ENCODE peak calls at places on chromosomes 3 and 15, in eight cellular contexts. O is T-helper 9 cell; U is HFF-Myc; E is SHP77 treated with DMSO at 0.1 percent for 48 hours; T is activated CD4-positive, alpha-beta T cell treated with anti-CD3 and anti-CD28 coated beads, Interleukin-2, amount 50 U/mL, for 48 hours; K is posterior cingulate gyrus; X is kidney tubule cell; Q is stimulated activated CD8-positive, alpha-beta memory T cell treated with anti-CD3 and anti-CD28 coated beads, Interleukin-15, amount 100 ng/mL, for 24 hours. A is an unnamed sample.

GRCh38 chr3:109275702-109276293 is 40.5 kb downstream of the DPPA2 start:
- DNase-seq in O (no peak), U (no peak), E (peak), T (peak), K (no peak), X (peak), Q (no peak), A (peak)

GRCh38 chr3:100777271-100777670 is 68.0 kb downstream of the TFG start:
- DNase-seq in O (no peak), U (no peak), E (no peak), T (no peak), K (no peak), X (peak), Q (no peak), A (no peak)

GRCh38 chr15:51965691-51966090 is 5.9 kb downstream of the LEO1 start:
- DNase-seq in O (no peak), U (no peak), E (no peak), T (no peak), K (no peak), X (no peak), Q (no peak), A (no peak)

GRCh38 chr15:65916664-65917406 is 47.5 kb downstream of the RAB11A start:
- DNase-seq in O (no peak), U (no peak), E (peak), T (peak), K (peak), X (peak), Q (no peak), A (peak)

GRCh38 chr3:52529376-52530333 is 4.0 kb downstream of the NT5DC2 start:
- DNase-seq in O (no peak), U (no peak), E (no peak), T (no peak), K (peak), X (no peak), Q (no peak), A (no peak)

GRCh38 chr15:62639906-62640605 is 402.5 kb upstream of the TPM1 start:
- DNase-seq in O (no peak), U (no peak), E (no peak), T (no peak), K (no peak), X (no peak), Q (no peak), A (no peak)

GRCh38 chr3:10557783-10558373 is 52.5 kb upstream of the ATP2B2 start:
- DNase-seq in O (no peak), U (peak), E (no peak), T (no peak), K (no peak), X (peak), Q (no peak), A (no peak)

GRCh38 chr3:141055536-141056445 is 4.6 kb downstream of the SPSB4 start:
- DNase-seq in O (no peak), U (no peak), E (no peak), T (no peak), K (no peak), X (no peak), Q (no peak), A (no peak)